ENCODE peak calls at places on chromosome 1, in six cellular contexts. H is OCI-LY7, M is Peyer's patch, Y is sigmoid colon, X is GM06990, O is astrocyte of the spinal cord. F is an unnamed sample.

GRCh38 chr1:209633335-209633997 is 18.8 kb downstream of the LAMB3 start:
- DNase-seq in X (no peak), Y (no peak), M (no peak), O (no peak), H (no peak), F (no peak)

GRCh38 chr1:245544236-245544635 is 389.5 kb downstream of the KIF26B start:
- DNase-seq in X (no peak), H (no peak), O (no peak), Y (no peak), M (no peak), F (no peak)

GRCh38 chr1:27992271-27992670 is 32.5 kb downstream of the XKR8 start:
- DNase-seq in H (peak), M (no peak), X (no peak), Y (no peak), O (no peak), F (no peak)

GRCh38 chr1:185193756-185194155 is 36.8 kb downstream of the SWT1 start:
- DNase-seq in X (no peak), H (no peak), Y (no peak), M (no peak), O (no peak), F (no peak)

GRCh38 chr1:191695865-191696264 is 462.4 kb upstream of the RGS18 start:
- DNase-seq in H (no peak), X (no peak), O (peak), Y (no peak), M (no peak), F (no peak)

GRCh38 chr1:201166964-201167624 is 12.8 kb upstream of the TMEM9 start:
- DNase-seq in M (no peak), X (no peak), H (no peak), O (no peak), Y (no peak), F (no peak)

GRCh38 chr1:236142358-236143103 is at the start of gene GPR137B:
- DNase-seq in Y (no peak), X (peak), O (peak), M (peak), H (peak), F (peak)

GRCh38 chr1:226589008-226589733 is 40.6 kb downstream of the STUM start:
- DNase-seq in O (no peak), M (peak), H (no peak), Y (peak), X (no peak), F (no peak)

GRCh38 chr1:14332158-14332557 is 266.3 kb upstream of the KAZN start:
- DNase-seq in O (no peak), Y (no peak), M (no peak), H (no peak), X (no peak), F (no peak)

GRCh38 chr1:32881871-32882850 is 4.1 kb upstream of the HPCA start:
- DNase-seq in Y (no peak), M (peak), O (no peak), H (no peak), X (no peak), F (no peak)

GRCh38 chr1:247175458-247175857 is 3.6 kb upstream of the ZNF124 start:
- DNase-seq in X (no peak), O (no peak), Y (no peak), M (no peak), H (no peak), F (no peak)

GRCh38 chr1:20787775-20788488 is 825 bp upstream of the HP1BP3 start:
- DNase-seq in O (peak), H (no peak), M (no peak), X (no peak), Y (no peak), F (no peak)

GRCh38 chr1:119081267-119081666 is 59.2 kb downstream of the WARS2 start:
- DNase-seq in H (no peak), Y (no peak), O (peak), X (no peak), M (no peak), F (no peak)

GRCh38 chr1:214552174-214552608 is 789 bp upstream of the PTPN14 start:
- DNase-seq in X (no peak), Y (peak), O (peak), H (no peak), M (peak), F (no peak)

GRCh38 chr1:152997911-152998310 is 3.6 kb upstream of the SPRR3 start:
- DNase-seq in Y (no peak), X (no peak), M (no peak), H (no peak), O (no peak), F (no peak)

GRCh38 chr1:180482425-180483275 is 19.7 kb downstream of the ACBD6 start:
- DNase-seq in H (peak), O (peak), Y (no peak), M (no peak), X (no peak), F (no peak)

GRCh38 chr1:223726380-223727001 is 14.2 kb downstream of the CAPN2 start:
- DNase-seq in M (no peak), O (peak), Y (peak), H (no peak), X (peak), F (peak)

GRCh38 chr1:40783001-40783905 is at the start of gene KCNQ4:
- DNase-seq in O (no peak), X (no peak), H (no peak), Y (peak), M (peak), F (no peak)

GRCh38 chr1:153627797-153628626 is at the start of gene S100A1:
- DNase-seq in Y (peak), X (no peak), O (no peak), H (no peak), M (no peak), F (no peak)

GRCh38 chr1:183945432-183946308 is 91.9 kb downstream of the COLGALT2 start:
- DNase-seq in H (no peak), M (no peak), Y (no peak), X (no peak), O (no peak), F (no peak)

GRCh38 chr1:39282537-39283216 is 78.2 kb downstream of the MACF1 start:
- DNase-seq in Y (peak), O (peak), H (no peak), X (no peak), M (no peak), F (no peak)

GRCh38 chr1:58586296-58586695 is 9.2 kb upstream of the TACSTD2 start:
- DNase-seq in M (no peak), O (no peak), H (no peak), X (no peak), Y (no peak), F (no peak)

DNA sequence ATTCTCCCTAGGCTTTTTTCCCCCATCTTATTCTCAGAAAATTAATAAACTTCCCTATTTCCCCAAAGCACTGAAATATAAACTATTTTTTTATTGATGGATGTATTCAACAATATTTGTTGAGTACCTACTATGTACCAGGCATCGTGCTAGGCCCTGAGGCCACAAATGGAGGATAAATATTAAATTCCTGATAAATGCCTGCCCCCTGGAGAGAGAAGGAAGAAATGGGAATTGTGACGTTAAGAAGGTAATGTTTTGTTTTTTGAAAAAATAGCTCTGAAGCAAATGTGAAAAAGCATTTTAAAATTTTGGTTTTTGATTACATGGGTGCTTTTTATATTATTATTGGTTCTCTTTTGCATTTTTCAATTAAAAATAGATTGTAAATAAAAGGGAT is 60.5 kb upstream of the DPT start:
- DNase-seq in M (no peak), H (no peak), X (no peak), O (no peak), Y (no peak), F (no peak)
- TF ChIP-seq CTCF in M (no peak), H (no peak), X (no peak), O (no peak), Y (no peak), F (no peak)

GRCh38 chr1:19730793-19731192 is 66.1 kb downstream of the HTR6 start:
- DNase-seq in X (no peak), H (no peak), Y (no peak), M (no peak), O (no peak), F (no peak)
- TF ChIP-seq CTCF in X (no peak), H (no peak), Y (no peak), M (no peak), O (no peak), F (no peak)

GRCh38 chr1:241269116-241269515 is 87.9 kb downstream of the RGS7 start:
- DNase-seq in M (no peak), H (no peak), Y (no peak), X (no peak), O (no peak), F (no peak)
- TF ChIP-seq CTCF in M (no peak), H (no peak), Y (no peak), X (peak), O (no peak), F (no peak)

DNA sequence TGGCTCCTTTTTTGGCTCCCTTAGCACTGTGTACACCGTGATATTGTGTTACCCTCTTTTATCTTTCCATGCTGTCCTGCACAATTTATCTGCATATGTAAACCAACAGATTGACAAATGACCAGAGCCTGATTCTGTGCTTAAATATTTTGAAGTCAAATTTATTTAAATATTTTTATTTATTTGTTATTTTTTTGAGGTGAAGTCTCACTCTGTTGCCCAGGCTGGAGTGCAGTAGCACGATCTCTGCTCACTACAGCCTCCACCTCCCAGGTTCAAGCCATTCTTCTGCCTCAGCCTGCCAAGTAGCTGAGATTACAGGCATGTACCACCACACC is 12.8 kb downstream of the PMF1 start:
- DNase-seq in Y (no peak), H (no peak), M (no peak), O (no peak), X (no peak), F (no peak)
- TF ChIP-seq CTCF in Y (no peak), H (peak), M (no peak), O (no peak), X (no peak), F (no peak)

GRCh38 chr1:43285269-43285986 is at the start of gene C1orf210:
- DNase-seq in O (no peak), Y (peak), X (no peak), M (peak), H (no peak), F (no peak)
- TF ChIP-seq CTCF in O (no peak), Y (no peak), X (no peak), M (peak), H (no peak), F (no peak)

GRCh38 chr1:52996653-52997052 is 65.4 kb upstream of the PODN start:
- DNase-seq in Y (no peak), H (no peak), M (no peak), O (no peak), X (no peak), F (no peak)

GRCh38 chr1:52994658-52995057 is 67.4 kb upstream of the PODN start:
- DNase-seq in O (no peak), M (no peak), Y (no peak), X (no peak), H (no peak), F (no peak)
- TF ChIP-seq CTCF in O (no peak), M (no peak), Y (no peak), X (no peak), H (no peak), F (no peak)

GRCh38 chr1:18093193-18093592 is 14.4 kb upstream of the IGSF21 start:
- DNase-seq in M (no peak), X (no peak), Y (no peak), O (no peak), H (no peak), F (no peak)
- TF ChIP-seq CTCF in M (no peak), X (no peak), Y (no peak), O (no peak), H (no peak), F (no peak)

GRCh38 chr1:208203848-208204609 is 40.2 kb downstream of the PLXNA2 start:
- DNase-seq in X (no peak), Y (no peak), M (no peak), O (peak), H (no peak), F (no peak)

GRCh38 chr1:208205216-208206013 is 38.8 kb downstream of the PLXNA2 start:
- DNase-seq in M (no peak), X (no peak), Y (no peak), H (no peak), O (no peak), F (no peak)

GRCh38 chr1:208203127-208203847 is 40.9 kb downstream of the PLXNA2 start:
- DNase-seq in H (no peak), X (no peak), Y (no peak), M (peak), O (peak), F (no peak)

GRCh38 chr1:208206092-208206698 is 38.0 kb downstream of the PLXNA2 start:
- DNase-seq in M (no peak), Y (no peak), O (no peak), H (no peak), X (no peak), F (no peak)

GRCh38 chr1:208204779-208205178 is 39.4 kb downstream of the PLXNA2 start:
- DNase-seq in Y (no peak), H (peak), M (no peak), O (no peak), X (no peak), F (no peak)
- TF ChIP-seq CTCF in Y (no peak), H (no peak), M (no peak), O (peak), X (no peak), F (no peak)

DNA sequence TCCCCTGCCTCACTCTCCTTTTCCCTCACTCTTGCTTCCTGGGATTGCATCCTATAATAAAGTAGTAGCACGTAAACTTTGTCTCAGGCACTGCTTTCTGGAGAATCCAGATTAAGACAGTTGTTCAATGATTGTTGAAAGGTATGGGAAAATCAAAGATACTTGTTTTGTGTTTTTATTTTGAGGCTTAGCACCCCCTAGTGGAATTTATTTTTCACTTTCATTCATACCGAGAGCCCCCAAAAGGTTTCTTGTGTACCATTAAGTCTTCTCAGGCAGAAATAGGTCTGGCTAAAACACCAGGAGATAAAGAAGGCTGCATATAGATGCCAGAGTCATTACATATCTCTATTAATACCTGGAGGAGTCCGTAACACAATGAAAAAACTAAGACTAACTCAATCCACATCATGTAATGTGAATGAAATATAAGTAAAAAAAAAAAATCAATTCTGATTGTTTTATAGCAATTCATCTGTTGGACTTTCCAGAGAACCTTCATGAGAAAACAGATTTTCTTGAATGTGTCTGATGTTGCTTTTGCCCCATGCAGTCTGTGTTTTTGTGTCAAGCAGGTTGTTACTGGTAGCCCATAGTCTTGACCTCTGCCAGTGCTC is 103.5 kb downstream of the RPE65 start:
- DNase-seq in Y (no peak), M (no peak), X (no peak), H (peak), O (peak), F (no peak)
- TF ChIP-seq CTCF in Y (no peak), M (peak), X (peak), H (peak), O (peak), F (no peak)

GRCh38 chr1:44828841-44829440 is 14.1 kb downstream of the PTCH2 start:
- DNase-seq in X (no peak), O (no peak), M (no peak), Y (no peak), H (no peak), F (no peak)

GRCh38 chr1:44826375-44827196 is 16.5 kb downstream of the PTCH2 start:
- DNase-seq in X (no peak), M (no peak), H (no peak), Y (peak), O (no peak), F (no peak)

GRCh38 chr1:44829506-44830384 is 13.3 kb downstream of the PTCH2 start:
- DNase-seq in H (no peak), Y (no peak), X (no peak), M (no peak), O (no peak), F (no peak)

GRCh38 chr1:44828003-44828651 is 14.9 kb downstream of the PTCH2 start:
- DNase-seq in H (no peak), O (no peak), X (no peak), Y (no peak), M (no peak), F (no peak)

DNA sequence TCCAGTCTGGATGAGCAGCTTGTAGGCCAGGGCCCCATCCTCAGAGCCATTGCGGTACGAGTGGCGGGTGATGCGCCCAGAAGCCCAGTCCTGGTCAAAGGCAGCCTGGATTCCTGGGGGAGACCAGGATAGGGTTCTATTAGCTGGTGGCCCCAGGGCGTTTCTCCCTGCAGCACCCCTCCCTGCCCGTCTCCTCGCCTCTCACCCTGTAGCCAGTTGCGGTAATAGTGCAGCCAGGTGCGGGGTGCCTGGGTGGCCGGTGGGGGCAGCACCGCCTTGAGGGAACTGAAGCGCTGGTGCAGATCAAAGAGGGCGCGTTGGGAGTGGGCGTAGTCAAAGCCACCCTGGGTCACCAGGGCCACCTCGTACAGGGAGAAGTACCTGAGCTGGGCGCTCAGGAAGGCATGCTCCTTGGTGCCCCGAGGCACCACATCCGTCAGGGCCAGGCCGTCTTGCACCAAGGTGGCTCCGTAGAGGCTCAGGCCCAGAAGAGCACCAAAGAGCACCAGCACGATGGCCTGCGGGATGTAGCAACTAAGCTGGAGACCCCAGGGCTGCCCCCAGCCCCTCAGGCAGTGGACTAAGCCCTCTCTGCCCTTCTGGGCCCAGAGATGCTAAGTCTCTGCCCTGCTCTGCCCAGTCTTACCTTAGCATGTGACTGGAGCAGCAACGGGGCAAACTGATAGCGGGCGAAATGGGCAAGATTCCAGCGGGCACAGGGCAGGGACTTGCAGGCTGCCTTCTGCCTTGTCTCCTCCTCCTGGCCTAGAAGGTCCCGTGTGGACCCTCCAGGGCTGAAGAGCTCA is 15.7 kb downstream of the PTCH2 start:
- DNase-seq in M (no peak), Y (no peak), O (no peak), X (no peak), H (no peak), F (no peak)
- TF ChIP-seq CTCF in M (no peak), Y (no peak), O (no peak), X (peak), H (no peak), F (no peak)